ENCODE peak calls at places on chromosomes 11 and 22, in five cellular contexts. One of them, this sample, is unnamed.

GRCh38 chr11:95360382-95360781 is 129.4 kb upstream of the SESN3 start:
- DNase-seq in choroid plexus epithelial cell: no peak
- DNase-seq in right atrium auricular region: no peak
- DNase-seq in midbrain: no peak
- DNase-seq in amniotic stem cell: no peak
- DNase-seq in this sample: no peak

GRCh38 chr11:126305699-126306098 is 1.8 kb downstream of the DCPS start:
- DNase-seq in choroid plexus epithelial cell: no peak
- DNase-seq in right atrium auricular region: no peak
- DNase-seq in midbrain: no peak
- DNase-seq in amniotic stem cell: no peak
- DNase-seq in this sample: no peak

GRCh38 chr22:41780714-41781507 is 19.6 kb upstream of the CCDC134 start:
- DNase-seq in midbrain: no peak
- DNase-seq in choroid plexus epithelial cell: peak
- DNase-seq in amniotic stem cell: no peak
- DNase-seq in right atrium auricular region: peak
- DNase-seq in this sample: peak

GRCh38 chr11:93537767-93538261 is 5.4 kb downstream of the SMCO4 start:
- DNase-seq in amniotic stem cell: no peak
- DNase-seq in midbrain: peak
- DNase-seq in right atrium auricular region: peak
- DNase-seq in choroid plexus epithelial cell: peak
- DNase-seq in this sample: no peak

GRCh38 chr11:116773203-116774112 is 671 bp upstream of the BUD13 start:
- DNase-seq in amniotic stem cell: no peak
- DNase-seq in choroid plexus epithelial cell: peak
- DNase-seq in right atrium auricular region: peak
- DNase-seq in midbrain: peak
- DNase-seq in this sample: no peak

GRCh38 chr11:30423886-30424285 is 101.0 kb downstream of the ARL14EP start:
- DNase-seq in midbrain: no peak
- DNase-seq in choroid plexus epithelial cell: no peak
- DNase-seq in right atrium auricular region: no peak
- DNase-seq in amniotic stem cell: no peak
- DNase-seq in this sample: no peak

GRCh38 chr11:69005183-69005630 is 7.8 kb downstream of the MRGPRF start:
- DNase-seq in choroid plexus epithelial cell: no peak
- DNase-seq in midbrain: no peak
- DNase-seq in amniotic stem cell: no peak
- DNase-seq in right atrium auricular region: no peak
- DNase-seq in this sample: no peak

GRCh38 chr11:10604340-10604748 is 35.9 kb upstream of the LYVE1 start:
- DNase-seq in choroid plexus epithelial cell: peak
- DNase-seq in right atrium auricular region: no peak
- DNase-seq in amniotic stem cell: no peak
- DNase-seq in midbrain: no peak
- DNase-seq in this sample: no peak

GRCh38 chr22:47111626-47112373 is 349.4 kb downstream of the TBC1D22A start:
- DNase-seq in choroid plexus epithelial cell: peak
- DNase-seq in right atrium auricular region: no peak
- DNase-seq in amniotic stem cell: no peak
- DNase-seq in midbrain: no peak
- DNase-seq in this sample: no peak

GRCh38 chr11:12474871-12475270 is 97.5 kb downstream of the PARVA start:
- DNase-seq in right atrium auricular region: no peak
- DNase-seq in choroid plexus epithelial cell: no peak
- DNase-seq in amniotic stem cell: no peak
- DNase-seq in midbrain: no peak
- DNase-seq in this sample: no peak

GRCh38 chr11:35677904-35678303 is 15.3 kb downstream of the TRIM44 start:
- DNase-seq in choroid plexus epithelial cell: no peak
- DNase-seq in right atrium auricular region: no peak
- DNase-seq in amniotic stem cell: no peak
- DNase-seq in midbrain: no peak
- DNase-seq in this sample: no peak

GRCh38 chr22:32574957-32575893 is 100.6 kb downstream of the FBXO7 start:
- DNase-seq in right atrium auricular region: no peak
- DNase-seq in choroid plexus epithelial cell: peak
- DNase-seq in midbrain: no peak
- DNase-seq in amniotic stem cell: no peak
- DNase-seq in this sample: no peak

GRCh38 chr11:68146010-68146540 is 24.9 kb upstream of the CHKA start:
- DNase-seq in midbrain: peak
- DNase-seq in amniotic stem cell: no peak
- DNase-seq in right atrium auricular region: peak
- DNase-seq in choroid plexus epithelial cell: no peak
- DNase-seq in this sample: no peak

GRCh38 chr22:33083212-33083611 is 25.0 kb upstream of the SYN3 start:
- DNase-seq in choroid plexus epithelial cell: peak
- DNase-seq in midbrain: no peak
- DNase-seq in amniotic stem cell: no peak
- DNase-seq in right atrium auricular region: no peak
- DNase-seq in this sample: no peak

GRCh38 chr22:29385748-29386147 is 2.6 kb downstream of the AP1B1 start:
- DNase-seq in choroid plexus epithelial cell: no peak
- DNase-seq in amniotic stem cell: no peak
- DNase-seq in midbrain: peak
- DNase-seq in right atrium auricular region: no peak
- DNase-seq in this sample: no peak

GRCh38 chr11:64132388-64132771 is 33.5 kb downstream of the MACROD1 start:
- DNase-seq in midbrain: no peak
- DNase-seq in amniotic stem cell: no peak
- DNase-seq in right atrium auricular region: no peak
- DNase-seq in choroid plexus epithelial cell: no peak
- DNase-seq in this sample: no peak

GRCh38 chr11:11250470-11250869 is 102.6 kb downstream of the CSNK2A3 start:
- DNase-seq in amniotic stem cell: no peak
- DNase-seq in choroid plexus epithelial cell: no peak
- DNase-seq in midbrain: no peak
- DNase-seq in right atrium auricular region: no peak
- DNase-seq in this sample: no peak

GRCh38 chr11:94787798-94788197 is 19.6 kb downstream of the AMOTL1 start:
- DNase-seq in midbrain: no peak
- DNase-seq in choroid plexus epithelial cell: no peak
- DNase-seq in right atrium auricular region: no peak
- DNase-seq in amniotic stem cell: no peak
- DNase-seq in this sample: no peak

GRCh38 chr11:94186342-94187203 is 57.9 kb downstream of the PANX1 start:
- DNase-seq in amniotic stem cell: no peak
- DNase-seq in choroid plexus epithelial cell: no peak
- DNase-seq in right atrium auricular region: no peak
- DNase-seq in midbrain: no peak
- DNase-seq in this sample: no peak

GRCh38 chr22:30635273-30636225 is at the start of gene SLC35E4:
- DNase-seq in midbrain: peak
- DNase-seq in right atrium auricular region: peak
- DNase-seq in choroid plexus epithelial cell: peak
- DNase-seq in amniotic stem cell: peak
- DNase-seq in this sample: peak

GRCh38 chr22:47965066-47965465 is 1202.6 kb downstream of the TBC1D22A start:
- DNase-seq in midbrain: no peak
- DNase-seq in right atrium auricular region: no peak
- DNase-seq in amniotic stem cell: no peak
- DNase-seq in choroid plexus epithelial cell: no peak
- DNase-seq in this sample: no peak

GRCh38 chr11:77107950-77108349 is 5.3 kb downstream of the OMP start:
- DNase-seq in choroid plexus epithelial cell: peak
- DNase-seq in amniotic stem cell: peak
- DNase-seq in right atrium auricular region: no peak
- DNase-seq in midbrain: no peak
- DNase-seq in this sample: no peak

GRCh38 chr11:10674440-10674855 is 19.1 kb downstream of the IRAG1 start:
- DNase-seq in right atrium auricular region: peak
- DNase-seq in amniotic stem cell: no peak
- DNase-seq in choroid plexus epithelial cell: no peak
- DNase-seq in midbrain: peak
- DNase-seq in this sample: no peak

GRCh38 chr11:468493-468892 is 18.4 kb downstream of the PTDSS2 start:
- DNase-seq in choroid plexus epithelial cell: no peak
- DNase-seq in amniotic stem cell: no peak
- DNase-seq in right atrium auricular region: no peak
- DNase-seq in midbrain: no peak
- DNase-seq in this sample: no peak

GRCh38 chr11:85766801-85767200 is 44.1 kb downstream of the SYTL2 start:
- DNase-seq in right atrium auricular region: no peak
- DNase-seq in choroid plexus epithelial cell: no peak
- DNase-seq in amniotic stem cell: no peak
- DNase-seq in midbrain: no peak
- DNase-seq in this sample: no peak

GRCh38 chr11:19738124-19738523 is 25.5 kb downstream of the NAV2 start:
- DNase-seq in right atrium auricular region: no peak
- DNase-seq in choroid plexus epithelial cell: no peak
- DNase-seq in amniotic stem cell: no peak
- DNase-seq in midbrain: no peak
- DNase-seq in this sample: no peak

GRCh38 chr11:125170406-125171031 is 6.0 kb downstream of the PKNOX2 start:
- DNase-seq in right atrium auricular region: peak
- DNase-seq in choroid plexus epithelial cell: peak
- DNase-seq in amniotic stem cell: no peak
- DNase-seq in midbrain: no peak
- DNase-seq in this sample: no peak

GRCh38 chr11:119964136-119965025 is 173.5 kb downstream of the TRIM29 start:
- DNase-seq in amniotic stem cell: no peak
- DNase-seq in choroid plexus epithelial cell: peak
- DNase-seq in midbrain: no peak
- DNase-seq in right atrium auricular region: no peak
- DNase-seq in this sample: no peak

GRCh38 chr11:33018840-33019239 is 3.2 kb downstream of the DEPDC7 start:
- DNase-seq in right atrium auricular region: no peak
- DNase-seq in amniotic stem cell: no peak
- DNase-seq in midbrain: no peak
- DNase-seq in choroid plexus epithelial cell: no peak
- DNase-seq in this sample: no peak

GRCh38 chr11:6319001-6319878 is 1.1 kb downstream of the CAVIN3 start:
- DNase-seq in amniotic stem cell: no peak
- DNase-seq in right atrium auricular region: peak
- DNase-seq in midbrain: no peak
- DNase-seq in choroid plexus epithelial cell: peak
- DNase-seq in this sample: no peak